ENCODE peak calls at places on chromosome 9, in eight cellular contexts. One of them, this sample, is unnamed.

GRCh38 chr9:105341784-105342183 is 97.3 kb downstream of the SLC44A1 start:
- DNase-seq in activated B cell treated with CpG ODN at 0.5 μM for 24 hours: no peak
- DNase-seq in mesothelial cell of epicardium: no peak
- DNase-seq in BJ: peak; percentile 9
- DNase-seq in PC-9: no peak
- DNase-seq in testis: no peak
- DNase-seq in CD4-positive, alpha-beta T cell: no peak
- DNase-seq in osteocyte: no peak
- DNase-seq in this sample: no peak

GRCh38 chr9:121771851-121772599 is 120.6 kb downstream of the DAB2IP start:
- DNase-seq in osteocyte: no peak
- DNase-seq in activated B cell treated with CpG ODN at 0.5 μM for 24 hours: no peak
- DNase-seq in testis: peak; percentile 84
- DNase-seq in PC-9: no peak
- DNase-seq in BJ: no peak
- DNase-seq in CD4-positive, alpha-beta T cell: no peak
- DNase-seq in mesothelial cell of epicardium: no peak
- DNase-seq in this sample: no peak

GRCh38 chr9:38141751-38142150 is 72.7 kb upstream of the SHB start:
- DNase-seq in PC-9: no peak
- DNase-seq in osteocyte: no peak
- DNase-seq in activated B cell treated with CpG ODN at 0.5 μM for 24 hours: no peak
- DNase-seq in testis: no peak
- DNase-seq in mesothelial cell of epicardium: no peak
- DNase-seq in CD4-positive, alpha-beta T cell: no peak
- DNase-seq in BJ: peak; percentile 50
- DNase-seq in this sample: peak; percentile 60

GRCh38 chr9:113409481-113409880 is 994 bp downstream of the POLE3 start:
- DNase-seq in osteocyte: no peak
- DNase-seq in CD4-positive, alpha-beta T cell: no peak
- DNase-seq in mesothelial cell of epicardium: no peak
- DNase-seq in PC-9: no peak
- DNase-seq in activated B cell treated with CpG ODN at 0.5 μM for 24 hours: no peak
- DNase-seq in testis: no peak
- DNase-seq in BJ: no peak
- DNase-seq in this sample: no peak

GRCh38 chr9:123513554-123513953 is 157.6 kb downstream of the CRB2 start:
- DNase-seq in testis: no peak
- DNase-seq in CD4-positive, alpha-beta T cell: no peak
- DNase-seq in PC-9: peak; percentile 51
- DNase-seq in activated B cell treated with CpG ODN at 0.5 μM for 24 hours: no peak
- DNase-seq in osteocyte: no peak
- DNase-seq in mesothelial cell of epicardium: no peak
- DNase-seq in BJ: no peak
- DNase-seq in this sample: no peak

GRCh38 chr9:74683322-74683721 is 186.2 kb downstream of the RORB start:
- DNase-seq in activated B cell treated with CpG ODN at 0.5 μM for 24 hours: no peak
- DNase-seq in CD4-positive, alpha-beta T cell: no peak
- DNase-seq in PC-9: no peak
- DNase-seq in mesothelial cell of epicardium: no peak
- DNase-seq in osteocyte: no peak
- DNase-seq in testis: no peak
- DNase-seq in BJ: no peak
- DNase-seq in this sample: no peak

GRCh38 chr9:131517761-131518190 is 13.3 kb downstream of the UCK1 start:
- DNase-seq in BJ: no peak
- DNase-seq in PC-9: no peak
- DNase-seq in mesothelial cell of epicardium: no peak
- DNase-seq in CD4-positive, alpha-beta T cell: no peak
- DNase-seq in testis: peak; percentile 36
- DNase-seq in activated B cell treated with CpG ODN at 0.5 μM for 24 hours: no peak
- DNase-seq in osteocyte: no peak
- DNase-seq in this sample: no peak

GRCh38 chr9:19788152-19788551 is 685 bp downstream of the SLC24A2 start:
- DNase-seq in mesothelial cell of epicardium: no peak
- DNase-seq in CD4-positive, alpha-beta T cell: no peak
- DNase-seq in osteocyte: no peak
- DNase-seq in activated B cell treated with CpG ODN at 0.5 μM for 24 hours: no peak
- DNase-seq in PC-9: no peak
- DNase-seq in testis: peak; percentile 15
- DNase-seq in BJ: no peak
- DNase-seq in this sample: no peak

GRCh38 chr9:70004310-70004709 is 39.3 kb upstream of the MAMDC2 start:
- DNase-seq in mesothelial cell of epicardium: no peak
- DNase-seq in osteocyte: no peak
- DNase-seq in testis: no peak
- DNase-seq in PC-9: no peak
- DNase-seq in CD4-positive, alpha-beta T cell: no peak
- DNase-seq in BJ: no peak
- DNase-seq in activated B cell treated with CpG ODN at 0.5 μM for 24 hours: no peak
- DNase-seq in this sample: peak; percentile 4

GRCh38 chr9:91843623-91844111 is 106.4 kb downstream of the ROR2 start:
- DNase-seq in activated B cell treated with CpG ODN at 0.5 μM for 24 hours: no peak
- DNase-seq in PC-9: no peak
- DNase-seq in osteocyte: no peak
- DNase-seq in BJ: no peak
- DNase-seq in testis: peak; percentile 36
- DNase-seq in mesothelial cell of epicardium: no peak
- DNase-seq in CD4-positive, alpha-beta T cell: no peak
- DNase-seq in this sample: no peak

GRCh38 chr9:91843093-91843492 is 106.9 kb downstream of the ROR2 start:
- DNase-seq in BJ: no peak
- DNase-seq in PC-9: no peak
- DNase-seq in mesothelial cell of epicardium: no peak
- DNase-seq in osteocyte: no peak
- DNase-seq in testis: no peak
- DNase-seq in activated B cell treated with CpG ODN at 0.5 μM for 24 hours: no peak
- DNase-seq in CD4-positive, alpha-beta T cell: no peak
- DNase-seq in this sample: no peak

GRCh38 chr9:91844656-91845291 is 105.3 kb downstream of the ROR2 start:
- DNase-seq in testis: peak; percentile 10
- DNase-seq in osteocyte: peak; percentile 57
- DNase-seq in CD4-positive, alpha-beta T cell: no peak
- DNase-seq in mesothelial cell of epicardium: no peak
- DNase-seq in BJ: no peak
- DNase-seq in activated B cell treated with CpG ODN at 0.5 μM for 24 hours: no peak
- DNase-seq in PC-9: no peak
- DNase-seq in this sample: no peak

GRCh38 chr9:91845839-91846238 is 104.2 kb downstream of the ROR2 start:
- DNase-seq in activated B cell treated with CpG ODN at 0.5 μM for 24 hours: no peak
- DNase-seq in mesothelial cell of epicardium: no peak
- DNase-seq in PC-9: no peak
- DNase-seq in osteocyte: no peak
- DNase-seq in CD4-positive, alpha-beta T cell: no peak
- DNase-seq in BJ: no peak
- DNase-seq in testis: peak; percentile 8
- DNase-seq in this sample: no peak

DNA sequence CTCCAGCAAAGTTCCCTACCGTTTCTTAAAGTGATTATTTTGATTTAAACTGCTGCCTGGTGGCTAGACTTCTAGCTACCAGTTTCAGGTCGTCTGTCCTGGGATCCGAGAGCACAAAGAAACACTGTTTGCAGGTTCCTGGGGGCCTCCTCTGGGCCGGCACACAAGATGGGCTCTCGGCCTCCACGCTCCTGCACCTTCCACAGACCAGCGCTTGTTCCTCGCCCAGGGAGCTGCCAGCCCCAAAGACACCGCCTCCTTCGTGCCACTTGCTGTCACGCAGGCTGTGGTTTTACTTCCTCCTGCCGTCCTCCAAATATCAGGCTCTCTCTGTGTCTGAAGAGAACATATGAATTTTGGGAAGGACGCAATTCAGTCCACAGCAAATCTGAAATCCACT is 105.9 kb downstream of the ROR2 start:
- DNase-seq in mesothelial cell of epicardium: no peak
- DNase-seq in osteocyte: no peak
- DNase-seq in BJ: no peak
- DNase-seq in PC-9: no peak
- DNase-seq in activated B cell treated with CpG ODN at 0.5 μM for 24 hours: no peak
- DNase-seq in CD4-positive, alpha-beta T cell: no peak
- DNase-seq in testis: peak; percentile 18
- DNase-seq in this sample: no peak
- TF ChIP-seq CTCF in mesothelial cell of epicardium: no peak
- TF ChIP-seq CTCF in osteocyte: no peak
- TF ChIP-seq CTCF in BJ: no peak
- TF ChIP-seq CTCF in PC-9: no peak
- TF ChIP-seq CTCF in activated B cell treated with CpG ODN at 0.5 μM for 24 hours: no peak
- TF ChIP-seq CTCF in CD4-positive, alpha-beta T cell: no peak
- TF ChIP-seq CTCF in testis: no peak
- TF ChIP-seq CTCF in this sample: no peak

DNA sequence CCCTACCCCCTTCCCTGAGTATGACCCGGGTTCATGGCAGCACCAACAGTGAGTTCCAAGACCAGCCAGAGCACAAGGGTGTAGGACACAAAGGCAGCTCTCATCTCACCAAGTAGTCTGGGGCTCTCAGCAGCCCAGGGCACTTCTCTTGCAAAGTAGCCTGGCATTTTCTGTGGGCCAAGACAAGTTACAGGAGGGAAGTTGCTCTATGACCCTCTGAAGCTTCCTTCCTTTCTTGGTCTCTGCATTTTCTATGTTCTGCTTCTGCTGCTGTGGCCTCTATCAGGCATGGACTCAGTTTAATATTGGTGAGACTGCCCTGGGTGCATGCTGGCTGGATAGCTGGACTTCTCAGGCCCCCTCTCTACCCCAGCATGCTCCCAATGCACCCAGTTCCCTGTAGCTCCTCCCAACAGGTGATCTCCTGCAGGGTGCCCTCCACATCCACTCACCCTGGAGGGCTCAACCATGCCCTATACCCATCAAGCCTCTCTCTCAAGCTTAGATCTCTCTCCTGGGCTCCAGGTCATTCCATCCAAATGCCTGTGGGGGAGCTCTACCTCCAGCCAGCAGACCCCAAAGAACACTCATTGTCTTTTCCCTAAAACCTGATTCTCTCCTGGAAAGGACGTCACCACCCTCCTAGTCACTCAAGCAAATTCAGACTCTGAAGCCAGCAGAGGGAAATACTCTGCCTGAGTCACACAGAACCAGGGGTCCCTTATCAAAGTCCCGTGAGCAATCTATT is 13.9 kb downstream of the TBC1D2 start:
- DNase-seq in CD4-positive, alpha-beta T cell: no peak
- DNase-seq in BJ: no peak
- DNase-seq in osteocyte: no peak
- DNase-seq in activated B cell treated with CpG ODN at 0.5 μM for 24 hours: no peak
- DNase-seq in PC-9: no peak
- DNase-seq in testis: no peak
- DNase-seq in mesothelial cell of epicardium: no peak
- DNase-seq in this sample: no peak
- TF ChIP-seq CTCF in CD4-positive, alpha-beta T cell: no peak
- TF ChIP-seq CTCF in BJ: no peak
- TF ChIP-seq CTCF in osteocyte: no peak
- TF ChIP-seq CTCF in activated B cell treated with CpG ODN at 0.5 μM for 24 hours: no peak
- TF ChIP-seq CTCF in PC-9: no peak
- TF ChIP-seq CTCF in testis: no peak
- TF ChIP-seq CTCF in mesothelial cell of epicardium: no peak
- TF ChIP-seq CTCF in this sample: no peak

DNA sequence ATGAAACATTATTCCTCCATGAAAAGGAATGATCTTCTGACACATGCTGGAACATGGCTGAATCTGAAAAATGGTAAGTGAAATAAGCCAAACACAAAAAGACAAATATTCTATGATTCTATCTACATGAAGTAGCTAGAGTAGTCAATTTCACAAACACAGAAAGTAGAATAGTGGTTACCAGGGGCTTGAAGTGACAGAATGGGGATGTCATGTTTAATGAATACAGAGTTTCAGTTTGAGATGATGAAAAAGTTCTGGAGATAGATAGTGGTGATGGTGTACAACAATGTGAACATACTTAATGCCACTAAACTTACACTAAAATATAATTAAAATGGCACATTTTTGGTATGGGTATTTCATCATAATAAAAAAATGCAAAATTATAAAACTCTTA is 18.3 kb downstream of the RLN2 start:
- DNase-seq in PC-9: no peak
- DNase-seq in osteocyte: no peak
- DNase-seq in testis: no peak
- DNase-seq in mesothelial cell of epicardium: no peak
- DNase-seq in activated B cell treated with CpG ODN at 0.5 μM for 24 hours: no peak
- DNase-seq in CD4-positive, alpha-beta T cell: no peak
- DNase-seq in BJ: no peak
- DNase-seq in this sample: no peak
- TF ChIP-seq CTCF in PC-9: no peak
- TF ChIP-seq CTCF in osteocyte: no peak
- TF ChIP-seq CTCF in testis: no peak
- TF ChIP-seq CTCF in mesothelial cell of epicardium: no peak
- TF ChIP-seq CTCF in activated B cell treated with CpG ODN at 0.5 μM for 24 hours: no peak
- TF ChIP-seq CTCF in CD4-positive, alpha-beta T cell: no peak
- TF ChIP-seq CTCF in BJ: no peak
- TF ChIP-seq CTCF in this sample: no peak

DNA sequence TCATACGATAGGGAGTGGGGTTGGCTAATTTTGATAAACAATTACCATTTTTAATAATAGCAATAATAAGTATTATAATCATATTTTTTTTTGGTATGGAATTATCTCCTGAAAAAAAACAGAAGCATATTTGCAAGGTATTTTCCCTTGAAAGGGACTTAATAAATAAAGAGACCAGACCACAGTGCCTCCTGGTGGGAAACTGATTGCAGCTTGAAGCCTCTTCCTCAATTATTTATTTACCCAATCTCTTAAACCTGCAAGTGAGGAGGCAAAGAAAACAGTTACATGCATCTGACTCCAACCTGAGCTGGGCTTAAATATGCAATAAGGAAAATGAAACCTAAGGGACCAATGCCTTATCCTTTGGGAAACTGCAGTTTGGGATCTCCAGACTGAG is 388.1 kb upstream of the ACO1 start:
- DNase-seq in osteocyte: no peak
- DNase-seq in CD4-positive, alpha-beta T cell: no peak
- DNase-seq in PC-9: no peak
- DNase-seq in testis: no peak
- DNase-seq in mesothelial cell of epicardium: no peak
- DNase-seq in activated B cell treated with CpG ODN at 0.5 μM for 24 hours: no peak
- DNase-seq in BJ: no peak
- DNase-seq in this sample: no peak
- TF ChIP-seq CTCF in osteocyte: no peak
- TF ChIP-seq CTCF in CD4-positive, alpha-beta T cell: no peak
- TF ChIP-seq CTCF in PC-9: no peak
- TF ChIP-seq CTCF in testis: no peak
- TF ChIP-seq CTCF in mesothelial cell of epicardium: no peak
- TF ChIP-seq CTCF in activated B cell treated with CpG ODN at 0.5 μM for 24 hours: no peak
- TF ChIP-seq CTCF in BJ: no peak
- TF ChIP-seq CTCF in this sample: no peak

GRCh38 chr9:78021692-78022091 is 9.9 kb downstream of the GNAQ start:
- DNase-seq in osteocyte: no peak
- DNase-seq in mesothelial cell of epicardium: no peak
- DNase-seq in CD4-positive, alpha-beta T cell: no peak
- DNase-seq in BJ: no peak
- DNase-seq in testis: peak; percentile 35
- DNase-seq in activated B cell treated with CpG ODN at 0.5 μM for 24 hours: no peak
- DNase-seq in PC-9: no peak
- DNase-seq in this sample: no peak
- TF ChIP-seq CTCF in osteocyte: peak; percentile 47
- TF ChIP-seq CTCF in mesothelial cell of epicardium: no peak
- TF ChIP-seq CTCF in CD4-positive, alpha-beta T cell: no peak
- TF ChIP-seq CTCF in BJ: no peak
- TF ChIP-seq CTCF in testis: no peak
- TF ChIP-seq CTCF in activated B cell treated with CpG ODN at 0.5 μM for 24 hours: no peak
- TF ChIP-seq CTCF in PC-9: no peak
- TF ChIP-seq CTCF in this sample: no peak